ENCODE peak calls at places on chromosome 6, in ten cellular contexts. E, T, R, Y, V, Q, J, A, F and P are unnamed samples.

GRCh38 chr6:29641430-29642213 is 8.6 kb upstream of the GABBR1 start:
- DNase-seq in E (no peak), T (no peak), R (no peak), Y (no peak), V (no peak), Q (no peak), J (no peak), A (no peak), F (no peak), P (no peak)

GRCh38 chr6:137175157-137175889 is 1.9 kb upstream of the IL22RA2 start:
- DNase-seq in E (no peak), T (no peak), R (no peak), Y (no peak), V (no peak), Q (no peak), J (no peak), A (no peak), F (no peak), P (no peak)

GRCh38 chr6:42314571-42314950 is 96.9 kb upstream of the MRPS10 start:
- DNase-seq in E (no peak), T (no peak), R (no peak), Y (no peak), V (no peak), Q (no peak), J (no peak), A (no peak), F (no peak), P (no peak)

GRCh38 chr6:116309657-116310056 is 29.9 kb upstream of the TSPYL1 start:
- DNase-seq in E (no peak), T (no peak), R (no peak), Y (no peak), V (no peak), Q (no peak), J (no peak), A (no peak), F (no peak), P (no peak)

GRCh38 chr6:92468066-92468465 is 951.3 kb downstream of the EPHA7 start:
- DNase-seq in E (no peak), T (peak), R (no peak), Y (no peak), V (no peak), Q (no peak), J (no peak), A (no peak), F (no peak), P (no peak)

GRCh38 chr6:27494987-27495385 is 22.1 kb upstream of the ZNF184 start:
- DNase-seq in E (no peak), T (no peak), R (no peak), Y (peak), V (no peak), Q (no peak), J (no peak), A (no peak), F (no peak), P (no peak)

GRCh38 chr6:12158686-12159415 is 131.3 kb upstream of the EDN1 start:
- DNase-seq in E (no peak), T (no peak), R (no peak), Y (no peak), V (no peak), Q (no peak), J (no peak), A (no peak), F (no peak), P (no peak)

GRCh38 chr6:156876302-156876701 is 99.1 kb downstream of the ARID1B start:
- DNase-seq in E (peak), T (no peak), R (no peak), Y (no peak), V (no peak), Q (no peak), J (no peak), A (no peak), F (no peak), P (no peak)

GRCh38 chr6:158761746-158762145 is 57.4 kb downstream of the EZR start:
- DNase-seq in E (no peak), T (no peak), R (no peak), Y (no peak), V (no peak), Q (no peak), J (no peak), A (no peak), F (no peak), P (no peak)

GRCh38 chr6:41625442-41625841 is 12.8 kb upstream of the MDFI start:
- DNase-seq in E (no peak), T (no peak), R (no peak), Y (no peak), V (peak), Q (no peak), J (no peak), A (no peak), F (no peak), P (peak)

GRCh38 chr6:54267798-54268197 is 40.4 kb upstream of the TINAG start:
- DNase-seq in E (peak), T (peak), R (peak), Y (peak), V (peak), Q (peak), J (peak), A (no peak), F (no peak), P (peak)

GRCh38 chr6:4979426-4979825 is 24.4 kb downstream of the RPP40 start:
- DNase-seq in E (no peak), T (no peak), R (no peak), Y (no peak), V (no peak), Q (no peak), J (no peak), A (no peak), F (no peak), P (no peak)

GRCh38 chr6:158487495-158487894 is 72.4 kb upstream of the TMEM181 start:
- DNase-seq in E (peak), T (peak), R (peak), Y (no peak), V (no peak), Q (no peak), J (no peak), A (no peak), F (no peak), P (no peak)

GRCh38 chr6:30544666-30545272 is 11.5 kb downstream of the GNL1 start:
- DNase-seq in E (peak), T (peak), R (peak), Y (peak), V (peak), Q (peak), J (peak), A (no peak), F (no peak), P (peak)

GRCh38 chr6:142945446-142946180 is 637 bp upstream of the HIVEP2 start:
- DNase-seq in E (peak), T (no peak), R (no peak), Y (peak), V (peak), Q (no peak), J (peak), A (no peak), F (peak), P (no peak)

GRCh38 chr6:144331610-144332009 is 46.5 kb downstream of the UTRN start:
- DNase-seq in E (no peak), T (peak), R (peak), Y (no peak), V (no peak), Q (no peak), J (no peak), A (no peak), F (no peak), P (no peak)

GRCh38 chr6:90494067-90494773 is 92.7 kb downstream of the MAP3K7 start:
- DNase-seq in E (no peak), T (no peak), R (no peak), Y (no peak), V (no peak), Q (no peak), J (no peak), A (no peak), F (no peak), P (no peak)

GRCh38 chr6:159134701-159135364 is 34.4 kb upstream of the FNDC1 start:
- DNase-seq in E (peak), T (peak), R (peak), Y (peak), V (peak), Q (peak), J (peak), A (peak), F (no peak), P (peak)

GRCh38 chr6:170460606-170461005 is 92.5 kb downstream of the PSMB1 start:
- DNase-seq in E (no peak), T (no peak), R (no peak), Y (no peak), V (no peak), Q (no peak), J (no peak), A (no peak), F (no peak), P (no peak)

GRCh38 chr6:121161881-121162280 is 172.4 kb downstream of the TBC1D32 start:
- DNase-seq in E (no peak), T (no peak), R (no peak), Y (no peak), V (no peak), Q (no peak), J (no peak), A (no peak), F (no peak), P (no peak)

GRCh38 chr6:135673671-135674309 is 176.2 kb upstream of the AHI1 start:
- DNase-seq in E (peak), T (no peak), R (peak), Y (no peak), V (no peak), Q (no peak), J (no peak), A (no peak), F (no peak), P (no peak)

GRCh38 chr6:136547336-136547735 is 2.9 kb downstream of the MAP7 start:
- DNase-seq in E (peak), T (peak), R (peak), Y (peak), V (peak), Q (no peak), J (no peak), A (no peak), F (no peak), P (peak)

GRCh38 chr6:133951881-133952814 is 876 bp upstream of the TBPL1 start:
- DNase-seq in E (peak), T (peak), R (peak), Y (peak), V (peak), Q (peak), J (peak), A (peak), F (peak), P (no peak)

GRCh38 chr6:7087066-7087465 is 20.7 kb upstream of the RREB1 start:
- DNase-seq in E (peak), T (peak), R (peak), Y (peak), V (no peak), Q (peak), J (no peak), A (no peak), F (no peak), P (no peak)

GRCh38 chr6:11710221-11710836 is 68.3 kb downstream of the ADTRP start:
- DNase-seq in E (no peak), T (no peak), R (no peak), Y (no peak), V (peak), Q (peak), J (peak), A (no peak), F (no peak), P (no peak)

GRCh38 chr6:11764250-11764604 is 14.4 kb downstream of the ADTRP start:
- DNase-seq in E (no peak), T (no peak), R (no peak), Y (no peak), V (no peak), Q (no peak), J (no peak), A (no peak), F (no peak), P (no peak)

GRCh38 chr6:128570439-128571063 is 50.2 kb upstream of the PTPRK start:
- DNase-seq in E (peak), T (peak), R (no peak), Y (no peak), V (no peak), Q (no peak), J (no peak), A (no peak), F (no peak), P (no peak)

DNA sequence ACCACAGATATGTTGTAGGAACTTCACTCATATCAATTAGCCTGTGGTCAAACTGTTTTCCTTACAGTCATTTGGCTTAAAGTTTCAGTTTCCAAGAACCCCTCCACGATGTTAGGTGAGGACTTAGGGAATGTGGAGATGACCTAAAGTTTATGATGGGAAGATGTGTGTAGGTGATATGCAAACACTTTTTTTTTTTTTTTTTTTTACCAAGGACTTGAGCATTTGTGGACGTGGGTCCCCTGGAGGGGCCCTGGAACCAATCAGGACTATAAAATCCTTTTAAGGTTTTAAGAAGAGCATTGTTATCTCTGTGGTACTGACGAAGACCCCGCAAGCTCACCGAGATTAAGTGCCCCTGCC is 478 bp upstream of the MTHFD1L start:
- DNase-seq in E (no peak), T (peak), R (no peak), Y (peak), V (no peak), Q (no peak), J (no peak), A (no peak), F (no peak), P (no peak)
- H3K4me3 ChIP-seq in E (peak), T (peak), R (peak), Y (peak), V (peak), Q (no peak), J (peak), A (peak), F (peak), P (peak)

GRCh38 chr6:153568601-153569000 is 437.5 kb upstream of the RGS17 start:
- DNase-seq in E (peak), T (peak), R (peak), Y (no peak), V (no peak), Q (no peak), J (no peak), A (no peak), F (no peak), P (no peak)
- H3K4me3 ChIP-seq in E (no peak), T (no peak), R (no peak), Y (no peak), V (no peak), Q (no peak), J (no peak), A (no peak), F (no peak), P (no peak)

GRCh38 chr6:113564401-113565161 is 292.6 kb upstream of the MARCKS start:
- DNase-seq in E (peak), T (peak), R (peak), Y (peak), V (peak), Q (peak), J (peak), A (peak), F (peak), P (no peak)
- H3K4me3 ChIP-seq in E (no peak), T (no peak), R (peak), Y (no peak), V (no peak), Q (no peak), J (peak), A (peak), F (no peak), P (no peak)

GRCh38 chr6:117907600-117908245 is 659 bp downstream of the SLC35F1 start:
- DNase-seq in E (no peak), T (peak), R (no peak), Y (no peak), V (peak), Q (peak), J (peak), A (no peak), F (peak), P (no peak)
- H3K4me3 ChIP-seq in E (no peak), T (peak), R (no peak), Y (no peak), V (peak), Q (no peak), J (peak), A (peak), F (peak), P (no peak)

DNA sequence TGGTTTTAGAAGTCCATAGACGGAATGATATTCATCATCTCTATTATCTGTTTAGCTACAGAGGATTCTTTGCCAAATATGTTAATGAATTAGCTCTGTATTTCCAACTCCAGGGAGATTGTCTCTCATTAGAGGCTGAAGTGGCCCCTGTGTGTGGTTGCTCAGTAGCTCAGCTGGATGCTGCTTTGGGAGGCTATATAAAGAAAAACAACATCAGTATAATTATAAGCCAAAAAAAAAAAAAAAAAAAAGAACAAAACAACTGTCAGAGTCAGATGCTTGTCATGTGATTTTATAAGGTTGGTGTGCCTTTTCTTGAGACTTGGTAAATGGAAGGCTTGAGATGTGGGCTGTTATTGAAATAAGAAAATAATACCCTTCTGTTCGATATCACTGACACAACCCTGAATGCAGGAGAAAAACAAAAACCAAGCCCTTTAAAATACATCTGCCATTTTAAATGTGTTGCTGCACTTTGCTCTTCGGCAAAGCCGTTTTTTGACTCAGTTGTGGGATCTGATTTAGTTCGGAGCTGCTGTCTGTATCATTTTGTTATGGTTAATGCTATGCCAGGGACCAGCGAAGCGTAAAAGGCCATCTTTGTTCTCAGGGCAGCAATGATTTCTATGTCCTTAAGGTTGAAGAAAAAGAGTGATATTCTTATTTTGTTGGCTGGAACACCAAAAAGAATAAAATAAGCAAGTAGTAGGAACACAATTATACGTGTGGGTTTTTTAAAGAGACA is 422.6 kb downstream of the QKI start:
- DNase-seq in E (no peak), T (no peak), R (no peak), Y (no peak), V (no peak), Q (no peak), J (no peak), A (no peak), F (no peak), P (no peak)
- H3K4me3 ChIP-seq in E (no peak), T (no peak), R (no peak), Y (no peak), V (no peak), Q (no peak), J (no peak), A (no peak), F (no peak), P (no peak)

GRCh38 chr6:152572395-152573061 is 64.6 kb downstream of the SYNE1 start:
- DNase-seq in E (no peak), T (no peak), R (peak), Y (no peak), V (no peak), Q (peak), J (no peak), A (no peak), F (no peak), P (no peak)
- H3K4me3 ChIP-seq in E (no peak), T (no peak), R (no peak), Y (no peak), V (no peak), Q (no peak), J (no peak), A (no peak), F (no peak), P (no peak)